ENCODE peak calls at places on chromosomes 2 and 18, in eight cellular contexts. One of them, this sample, is unnamed.

GRCh38 chr18:54279477-54280205 is 10.3 kb downstream of the POLI start:
- DNase-seq in KG1: no peak
- DNase-seq in AG09309: no peak
- DNase-seq in effector memory CD8-positive, alpha-beta T cell: no peak
- DNase-seq in CD8-positive, alpha-beta T cell: no peak
- DNase-seq in NCI-H69: no peak
- DNase-seq in KBM-7: no peak
- DNase-seq in GDM1: no peak
- DNase-seq in this sample: no peak

GRCh38 chr2:216142540-216142939 is 33.4 kb downstream of the XRCC5 start:
- DNase-seq in KG1: no peak
- DNase-seq in AG09309: peak; percentile 67
- DNase-seq in effector memory CD8-positive, alpha-beta T cell: no peak
- DNase-seq in CD8-positive, alpha-beta T cell: no peak
- DNase-seq in NCI-H69: no peak
- DNase-seq in KBM-7: no peak
- DNase-seq in GDM1: no peak
- DNase-seq in this sample: no peak

GRCh38 chr18:78776706-78777105 is 202.9 kb upstream of the SALL3 start:
- DNase-seq in KG1: no peak
- DNase-seq in AG09309: no peak
- DNase-seq in effector memory CD8-positive, alpha-beta T cell: no peak
- DNase-seq in CD8-positive, alpha-beta T cell: no peak
- DNase-seq in NCI-H69: peak; percentile 73
- DNase-seq in KBM-7: no peak
- DNase-seq in GDM1: no peak
- DNase-seq in this sample: no peak

GRCh38 chr2:23636412-23636811 is 251.4 kb downstream of the KLHL29 start:
- DNase-seq in KG1: no peak
- DNase-seq in AG09309: no peak
- DNase-seq in effector memory CD8-positive, alpha-beta T cell: no peak
- DNase-seq in CD8-positive, alpha-beta T cell: no peak
- DNase-seq in NCI-H69: peak; percentile 28
- DNase-seq in KBM-7: peak; percentile 17
- DNase-seq in GDM1: no peak
- DNase-seq in this sample: no peak

GRCh38 chr2:54641988-54642387 is 81.5 kb upstream of the EML6 start:
- DNase-seq in KG1: no peak
- DNase-seq in AG09309: no peak
- DNase-seq in effector memory CD8-positive, alpha-beta T cell: no peak
- DNase-seq in CD8-positive, alpha-beta T cell: no peak
- DNase-seq in NCI-H69: no peak
- DNase-seq in KBM-7: no peak
- DNase-seq in GDM1: no peak
- DNase-seq in this sample: no peak

GRCh38 chr18:13218376-13219011 is at the start of gene LDLRAD4:
- DNase-seq in KG1: no peak
- DNase-seq in AG09309: no peak
- DNase-seq in effector memory CD8-positive, alpha-beta T cell: no peak
- DNase-seq in CD8-positive, alpha-beta T cell: peak; percentile 9
- DNase-seq in NCI-H69: peak; percentile 73
- DNase-seq in KBM-7: peak; percentile 52
- DNase-seq in GDM1: peak; percentile 58
- DNase-seq in this sample: no peak

GRCh38 chr2:174145827-174146226 is 102.5 kb downstream of the OLA1 start:
- DNase-seq in KG1: no peak
- DNase-seq in AG09309: no peak
- DNase-seq in effector memory CD8-positive, alpha-beta T cell: no peak
- DNase-seq in CD8-positive, alpha-beta T cell: no peak
- DNase-seq in NCI-H69: peak; percentile 3
- DNase-seq in KBM-7: peak; percentile 57
- DNase-seq in GDM1: no peak
- DNase-seq in this sample: no peak

GRCh38 chr18:9474103-9474982 is 970 bp upstream of the RALBP1 start:
- DNase-seq in KG1: no peak
- DNase-seq in AG09309: peak; percentile 32
- DNase-seq in effector memory CD8-positive, alpha-beta T cell: no peak
- DNase-seq in CD8-positive, alpha-beta T cell: no peak
- DNase-seq in NCI-H69: peak; percentile 97
- DNase-seq in KBM-7: no peak
- DNase-seq in GDM1: no peak
- DNase-seq in this sample: peak; percentile 72

GRCh38 chr2:212344131-212344530 is 194.5 kb downstream of the ERBB4 start:
- DNase-seq in KG1: no peak
- DNase-seq in AG09309: no peak
- DNase-seq in effector memory CD8-positive, alpha-beta T cell: no peak
- DNase-seq in CD8-positive, alpha-beta T cell: no peak
- DNase-seq in NCI-H69: no peak
- DNase-seq in KBM-7: no peak
- DNase-seq in GDM1: no peak
- DNase-seq in this sample: no peak

GRCh38 chr2:158391876-158392275 is 64.7 kb downstream of the CCDC148 start:
- DNase-seq in KG1: no peak
- DNase-seq in AG09309: no peak
- DNase-seq in effector memory CD8-positive, alpha-beta T cell: peak; percentile 1
- DNase-seq in CD8-positive, alpha-beta T cell: no peak
- DNase-seq in NCI-H69: peak; percentile 68
- DNase-seq in KBM-7: no peak
- DNase-seq in GDM1: no peak
- DNase-seq in this sample: peak; percentile 6

GRCh38 chr2:204447722-204448121 is 97.6 kb upstream of the PARD3B start:
- DNase-seq in KG1: no peak
- DNase-seq in AG09309: no peak
- DNase-seq in effector memory CD8-positive, alpha-beta T cell: no peak
- DNase-seq in CD8-positive, alpha-beta T cell: no peak
- DNase-seq in NCI-H69: no peak
- DNase-seq in KBM-7: no peak
- DNase-seq in GDM1: no peak
- DNase-seq in this sample: no peak

GRCh38 chr2:226093364-226093763 is 693.9 kb downstream of the NYAP2 start:
- DNase-seq in KG1: no peak
- DNase-seq in AG09309: no peak
- DNase-seq in effector memory CD8-positive, alpha-beta T cell: no peak
- DNase-seq in CD8-positive, alpha-beta T cell: no peak
- DNase-seq in NCI-H69: no peak
- DNase-seq in KBM-7: no peak
- DNase-seq in GDM1: no peak
- DNase-seq in this sample: no peak

GRCh38 chr2:33009249-33009648 is 62.5 kb downstream of the LTBP1 start:
- DNase-seq in KG1: no peak
- DNase-seq in AG09309: no peak
- DNase-seq in effector memory CD8-positive, alpha-beta T cell: no peak
- DNase-seq in CD8-positive, alpha-beta T cell: no peak
- DNase-seq in NCI-H69: no peak
- DNase-seq in KBM-7: no peak
- DNase-seq in GDM1: no peak
- DNase-seq in this sample: no peak

GRCh38 chr2:112803691-112804521 is 19.6 kb upstream of the IL1A start:
- DNase-seq in KG1: no peak
- DNase-seq in AG09309: no peak
- DNase-seq in effector memory CD8-positive, alpha-beta T cell: no peak
- DNase-seq in CD8-positive, alpha-beta T cell: no peak
- DNase-seq in NCI-H69: no peak
- DNase-seq in KBM-7: no peak
- DNase-seq in GDM1: no peak
- DNase-seq in this sample: no peak

GRCh38 chr2:223633656-223634055 is 31.5 kb upstream of the SCG2 start:
- DNase-seq in KG1: no peak
- DNase-seq in AG09309: no peak
- DNase-seq in effector memory CD8-positive, alpha-beta T cell: no peak
- DNase-seq in CD8-positive, alpha-beta T cell: no peak
- DNase-seq in NCI-H69: peak; percentile 79
- DNase-seq in KBM-7: no peak
- DNase-seq in GDM1: no peak
- DNase-seq in this sample: no peak

GRCh38 chr2:230877737-230878598 is 13.2 kb downstream of the ITM2C start:
- DNase-seq in KG1: peak; percentile 75
- DNase-seq in AG09309: no peak
- DNase-seq in effector memory CD8-positive, alpha-beta T cell: peak; percentile 83
- DNase-seq in CD8-positive, alpha-beta T cell: peak; percentile 54
- DNase-seq in NCI-H69: no peak
- DNase-seq in KBM-7: peak; percentile 99
- DNase-seq in GDM1: peak; percentile 91
- DNase-seq in this sample: no peak

GRCh38 chr2:98914713-98915580 is 21.1 kb downstream of the CRACDL start:
- DNase-seq in KG1: no peak
- DNase-seq in AG09309: no peak
- DNase-seq in effector memory CD8-positive, alpha-beta T cell: no peak
- DNase-seq in CD8-positive, alpha-beta T cell: no peak
- DNase-seq in NCI-H69: no peak
- DNase-seq in KBM-7: no peak
- DNase-seq in GDM1: no peak
- DNase-seq in this sample: no peak

GRCh38 chr2:42102606-42103450 is 55.0 kb downstream of the PKDCC start:
- DNase-seq in KG1: no peak
- DNase-seq in AG09309: no peak
- DNase-seq in effector memory CD8-positive, alpha-beta T cell: peak; percentile 26
- DNase-seq in CD8-positive, alpha-beta T cell: no peak
- DNase-seq in NCI-H69: no peak
- DNase-seq in KBM-7: no peak
- DNase-seq in GDM1: no peak
- DNase-seq in this sample: no peak

GRCh38 chr2:9634121-9634520 is 3.3 kb upstream of the YWHAQ start:
- DNase-seq in KG1: no peak
- DNase-seq in AG09309: no peak
- DNase-seq in effector memory CD8-positive, alpha-beta T cell: no peak
- DNase-seq in CD8-positive, alpha-beta T cell: no peak
- DNase-seq in NCI-H69: peak; percentile 28
- DNase-seq in KBM-7: no peak
- DNase-seq in GDM1: no peak
- DNase-seq in this sample: no peak

GRCh38 chr2:149861034-149861433 is 273.5 kb upstream of the MMADHC start:
- DNase-seq in KG1: no peak
- DNase-seq in AG09309: no peak
- DNase-seq in effector memory CD8-positive, alpha-beta T cell: no peak
- DNase-seq in CD8-positive, alpha-beta T cell: no peak
- DNase-seq in NCI-H69: no peak
- DNase-seq in KBM-7: peak; percentile 11
- DNase-seq in GDM1: no peak
- DNase-seq in this sample: no peak